ENCODE peak calls at places on chromosomes 13 and 19, in five cellular contexts. X, R, U, M and S are unnamed samples.
A peak's percentile ranks its signal among the peaks of the same experiment; 100 is the strongest.

GRCh38 chr13:57352114-57352513 is 185.1 kb downstream of the PRR20E start:
- DNase-seq in X (no peak), R (no peak), U (no peak), M (no peak), S (no peak)

GRCh38 chr13:35865341-35866240 is 265.6 kb downstream of the DCLK1 start:
- DNase-seq in X (no peak), R (no peak), U (no peak), M (no peak), S (no peak)

GRCh38 chr13:41054919-41055619 is 6.2 kb upstream of the WBP4 start:
- DNase-seq in X (no peak), R (no peak), U (no peak), M (peak; percentile 52), S (no peak)

GRCh38 chr13:98325724-98326123 is 148.7 kb upstream of the RNF113B start:
- DNase-seq in X (no peak), R (no peak), U (no peak), M (no peak), S (peak; percentile 12)

GRCh38 chr13:76991432-76991795 is 467 bp upstream of the CLN5 start:
- DNase-seq in X (no peak), R (no peak), U (peak; percentile 4), M (no peak), S (no peak)

GRCh38 chr13:112204881-112205327 is 138.0 kb downstream of the SOX1 start:
- DNase-seq in X (no peak), R (no peak), U (peak; percentile 67), M (peak; percentile 66), S (peak; percentile 69)

GRCh38 chr19:41707502-41707812 is 969 bp upstream of the CEACAM5 start:
- DNase-seq in X (no peak), R (no peak), U (no peak), M (no peak), S (no peak)

GRCh38 chr13:46926856-46927625 is 30.2 kb upstream of the HTR2A start:
- DNase-seq in X (no peak), R (peak; percentile 9), U (no peak), M (peak; percentile 69), S (no peak)

GRCh38 chr13:80084086-80084676 is 256.7 kb downstream of the SPRY2 start:
- DNase-seq in X (no peak), R (peak; percentile 93), U (no peak), M (peak; percentile 88), S (no peak)

GRCh38 chr13:27425918-27426630 is 1.7 kb downstream of the GTF3A start:
- DNase-seq in X (no peak), R (peak; percentile 69), U (no peak), M (peak; percentile 82), S (peak; percentile 70)

GRCh38 chr13:27423333-27423732 is 1.1 kb upstream of the GTF3A start:
- DNase-seq in X (no peak), R (no peak), U (no peak), M (no peak), S (no peak)

GRCh38 chr13:27427663-27428062 is 3.2 kb downstream of the GTF3A start:
- DNase-seq in X (no peak), R (no peak), U (no peak), M (no peak), S (no peak)

GRCh38 chr13:27425151-27425917 is 915 bp downstream of the GTF3A start:
- DNase-seq in X (no peak), R (no peak), U (no peak), M (no peak), S (no peak)

DNA sequence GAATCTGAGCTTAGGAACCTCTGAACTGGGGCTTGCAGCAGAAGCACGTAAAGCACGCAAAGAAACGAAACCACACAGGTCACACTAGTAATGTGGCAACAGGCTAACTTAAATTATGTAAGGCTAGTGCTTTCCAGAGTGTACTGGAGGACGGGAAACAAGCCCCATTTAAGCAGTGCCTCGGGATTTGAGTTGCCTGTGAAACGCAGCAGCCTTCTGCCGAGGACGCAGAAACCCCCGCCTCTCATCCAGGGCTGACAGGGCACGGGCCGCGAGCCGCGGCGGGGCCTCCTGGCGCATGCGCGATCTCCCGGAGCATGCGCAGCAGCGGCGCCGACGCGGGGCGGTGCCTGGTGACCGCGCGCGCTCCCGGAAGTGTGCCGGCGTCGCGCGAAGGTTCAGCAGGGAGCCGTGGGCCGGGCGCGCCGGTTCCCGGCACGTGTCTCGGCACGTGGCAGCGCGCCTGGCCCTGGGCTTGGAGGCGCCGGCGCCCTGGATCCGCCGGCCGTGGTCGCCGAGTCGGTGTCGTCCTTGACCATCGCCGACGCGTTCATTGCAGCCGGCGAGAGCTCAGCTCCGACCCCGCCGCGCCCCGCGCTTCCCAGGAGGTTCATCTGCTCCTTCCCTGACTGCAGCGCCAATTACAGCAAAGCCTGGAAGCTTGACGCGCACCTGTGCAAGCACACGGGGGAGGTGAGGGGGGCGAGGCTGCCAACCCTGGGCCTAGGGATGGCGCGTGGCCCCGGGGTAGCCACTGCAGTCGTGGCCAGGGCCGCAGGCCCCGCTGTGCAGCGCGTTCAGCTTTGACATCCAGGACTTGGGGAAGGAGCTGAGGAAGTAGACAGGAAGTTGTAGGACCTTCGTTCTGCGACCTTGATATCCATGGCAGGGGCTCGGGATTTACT is at the start of gene GTF3A:
- DNase-seq in X (peak; percentile 46), R (peak; percentile 82), U (peak; percentile 87), M (peak; percentile 87), S (peak; percentile 83)
- H2BK120ac ChIP-seq in X (no peak within 1 kb of the TSS), R (peak within 1 kb of the TSS; percentile 90), U (no peak within 1 kb of the TSS), M (no peak within 1 kb of the TSS), S (no peak within 1 kb of the TSS)

GRCh38 chr13:27039171-27039701 is 132.4 kb downstream of the USP12 start:
- DNase-seq in X (no peak), R (no peak), U (no peak), M (no peak), S (no peak)

GRCh38 chr13:27037171-27037570 is 134.4 kb downstream of the USP12 start:
- DNase-seq in X (no peak), R (no peak), U (no peak), M (no peak), S (no peak)

GRCh38 chr13:27036236-27036981 is 135.2 kb downstream of the USP12 start:
- DNase-seq in X (no peak), R (no peak), U (no peak), M (peak; percentile 31), S (peak; percentile 23)

GRCh38 chr13:27037571-27037970 is 134.0 kb downstream of the USP12 start:
- DNase-seq in X (no peak), R (no peak), U (no peak), M (no peak), S (no peak)

DNA sequence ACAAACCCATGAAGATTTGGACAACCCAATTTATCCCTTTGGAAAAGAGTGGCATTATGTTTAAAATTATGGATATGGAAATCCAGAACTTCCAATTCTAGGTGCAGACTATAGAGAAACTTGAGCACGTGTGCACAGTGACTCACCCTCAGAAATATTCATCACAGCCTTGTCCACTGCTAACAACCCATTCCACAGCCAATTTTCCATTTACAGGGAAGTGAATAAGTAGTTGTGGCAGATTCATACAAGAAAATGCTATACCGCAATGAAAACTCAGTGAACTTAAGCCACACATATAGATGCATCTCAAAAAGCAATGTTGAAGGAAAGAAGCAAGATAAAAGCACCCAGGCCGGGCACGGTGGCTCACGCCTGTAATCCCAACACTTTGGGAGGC is 133.3 kb downstream of the USP12 start:
- DNase-seq in X (no peak), R (peak; percentile 74), U (no peak), M (no peak), S (no peak)
- H2BK120ac ChIP-seq in X (no peak overlapping the region), R (no peak overlapping the region), U (no peak overlapping the region), M (no peak overlapping the region), S (no peak overlapping the region)

GRCh38 chr19:15042003-15042402 is 7.3 kb upstream of the CASP14 start:
- DNase-seq in X (no peak), R (no peak), U (no peak), M (no peak), S (no peak)
- H2BK120ac ChIP-seq in X (no peak overlapping the region), R (no peak overlapping the region), U (no peak overlapping the region), M (no peak overlapping the region), S (no peak overlapping the region)

GRCh38 chr19:1266116-1266817 is 2.9 kb upstream of the CIRBP start:
- DNase-seq in X (no peak), R (peak; percentile 78), U (peak; percentile 92), M (peak; percentile 91), S (peak; percentile 87)

GRCh38 chr19:1266818-1267440 is 2.2 kb upstream of the CIRBP start:
- DNase-seq in X (no peak), R (no peak), U (no peak), M (peak; percentile 55), S (peak; percentile 73)

GRCh38 chr19:1264801-1265610 is 4.1 kb upstream of the CIRBP start:
- DNase-seq in X (no peak), R (peak; percentile 88), U (no peak), M (peak; percentile 95), S (peak; percentile 91)

GRCh38 chr19:1267441-1268391 is 1.4 kb upstream of the CIRBP start:
- DNase-seq in X (no peak), R (peak; percentile 60), U (no peak), M (no peak), S (no peak)

GRCh38 chr19:1265611-1266115 is 3.5 kb upstream of the CIRBP start:
- DNase-seq in X (no peak), R (peak; percentile 80), U (no peak), M (peak; percentile 43), S (no peak)
- H2BK120ac ChIP-seq in X (peak overlapping the region; percentile 95), R (peak overlapping the region; percentile 96), U (peak overlapping the region; percentile 100), M (no peak overlapping the region), S (no peak overlapping the region)

GRCh38 chr13:110499621-110500281 is 61.8 kb downstream of the RAB20 start:
- DNase-seq in X (no peak), R (peak; percentile 50), U (no peak), M (no peak), S (no peak)
- H2BK120ac ChIP-seq in X (no peak overlapping the region), R (no peak overlapping the region), U (no peak overlapping the region), M (no peak overlapping the region), S (no peak overlapping the region)

DNA sequence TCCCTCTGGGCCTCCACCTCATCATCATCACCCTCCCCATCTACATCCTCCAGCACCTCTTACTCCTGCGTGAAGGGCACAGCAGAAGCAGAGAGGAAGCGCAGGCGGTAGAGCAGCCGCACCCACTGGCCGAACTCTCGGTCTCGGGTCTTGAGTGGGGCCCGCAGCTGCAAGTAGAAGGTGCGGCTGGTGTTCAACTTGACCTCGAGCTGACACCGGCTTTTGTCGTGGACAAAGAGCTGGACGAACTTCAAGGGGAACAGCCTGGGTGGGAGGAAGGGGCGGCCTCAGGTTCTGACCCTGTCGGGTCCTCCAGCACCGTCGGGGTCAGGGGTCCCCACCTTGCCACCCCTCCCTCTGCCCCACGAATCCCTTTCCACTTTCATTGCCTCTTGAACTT is 8.7 kb upstream of the EMC10 start:
- DNase-seq in X (no peak), R (no peak), U (no peak), M (no peak), S (no peak)
- H2BK120ac ChIP-seq in X (no peak overlapping the region), R (no peak overlapping the region), U (no peak overlapping the region), M (no peak overlapping the region), S (no peak overlapping the region)

DNA sequence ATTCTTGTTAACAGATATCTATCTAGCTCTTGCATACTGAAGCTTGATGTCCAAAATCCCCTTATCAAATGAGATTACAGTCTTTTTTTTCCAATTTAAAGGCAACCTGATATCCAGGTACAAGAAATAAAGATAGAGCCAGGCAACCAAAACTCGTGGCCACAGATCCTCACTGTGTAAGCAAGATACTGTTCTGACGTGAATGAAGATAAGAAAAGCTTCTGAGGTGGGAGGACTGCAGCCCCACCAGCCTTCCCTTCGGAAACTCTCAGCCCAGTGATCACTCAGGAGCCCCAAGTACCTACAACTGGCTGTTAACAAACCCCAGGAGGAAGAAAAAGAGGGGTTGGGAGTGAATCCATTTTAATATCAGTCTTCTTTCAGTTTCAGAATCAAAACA is 191.6 kb downstream of the EFNB2 start:
- DNase-seq in X (no peak), R (no peak), U (no peak), M (peak; percentile 85), S (no peak)
- H2BK120ac ChIP-seq in X (no peak overlapping the region), R (no peak overlapping the region), U (no peak overlapping the region), M (no peak overlapping the region), S (no peak overlapping the region)

GRCh38 chr13:113413178-113413897 is 40.0 kb downstream of the ADPRHL1 start:
- DNase-seq in X (no peak), R (no peak), U (no peak), M (no peak), S (no peak)
- H2BK120ac ChIP-seq in X (no peak overlapping the region), R (peak overlapping the region; percentile 89), U (peak overlapping the region; percentile 72), M (no peak overlapping the region), S (no peak overlapping the region)